ENCODE peak calls at places on chromosomes 4 and X, in nine cellular contexts. K, O, T, E, S, Z, W, X and M are unnamed samples.

GRCh38 chrX:107673933-107674479 is 45.7 kb downstream of the PRPS1 start:
- DNase-seq in K (no peak), O (peak; percentile 86), T (peak; percentile 81), E (peak; percentile 67), S (peak; percentile 50), Z (no peak), W (peak; percentile 33), X (peak; percentile 94), M (peak; percentile 93)

GRCh38 chr4:184448828-184449227 is 25.5 kb downstream of the IRF2 start:
- DNase-seq in K (no peak), O (peak; percentile 59), T (no peak), E (peak; percentile 25), S (no peak), Z (no peak), W (peak; percentile 33), X (peak; percentile 83), M (peak; percentile 49)

GRCh38 chrX:71128915-71129765 is 10.7 kb downstream of the MED12 start:
- DNase-seq in K (no peak), O (peak; percentile 63), T (peak; percentile 62), E (peak; percentile 64), S (peak; percentile 69), Z (peak; percentile 64), W (peak; percentile 62), X (peak; percentile 54), M (peak; percentile 73)

GRCh38 chr4:186297013-186297645 is 31.1 kb downstream of the F11 start:
- DNase-seq in K (peak; percentile 56), O (no peak), T (no peak), E (peak; percentile 51), S (peak; percentile 38), Z (peak; percentile 54), W (peak; percentile 56), X (peak; percentile 81), M (no peak)

GRCh38 chr4:173420324-173420752 is 21.4 kb upstream of the SCRG1 start:
- DNase-seq in K (peak; percentile 12), O (no peak), T (no peak), E (peak; percentile 49), S (peak; percentile 26), Z (peak; percentile 5), W (no peak), X (peak; percentile 61), M (no peak)

GRCh38 chr4:575281-576141 is 584 bp downstream of the TMEM271 start:
- DNase-seq in K (no peak), O (peak; percentile 46), T (no peak), E (peak; percentile 24), S (no peak), Z (no peak), W (peak; percentile 92), X (peak; percentile 65), M (no peak)

GRCh38 chrX:142036111-142036510 is 132.4 kb downstream of the MAGEC1 start:
- DNase-seq in K (no peak), O (no peak), T (no peak), E (peak; percentile 0), S (no peak), Z (peak; percentile 1), W (no peak), X (peak; percentile 51), M (no peak)

GRCh38 chr4:74473155-74473811 is 28.3 kb downstream of the AREG start:
- DNase-seq in K (no peak), O (no peak), T (no peak), E (peak; percentile 84), S (no peak), Z (peak; percentile 36), W (no peak), X (peak; percentile 89), M (peak; percentile 41)

GRCh38 chrX:19875051-19875432 is 12.4 kb downstream of the SH3KBP1 start:
- DNase-seq in K (peak; percentile 57), O (no peak), T (no peak), E (no peak), S (no peak), Z (no peak), W (no peak), X (no peak), M (no peak)

GRCh38 chrX:19877431-19877830 is 10.0 kb downstream of the SH3KBP1 start:
- DNase-seq in K (no peak), O (no peak), T (no peak), E (no peak), S (no peak), Z (no peak), W (no peak), X (no peak), M (no peak)

GRCh38 chrX:19876962-19877361 is 10.4 kb downstream of the SH3KBP1 start:
- DNase-seq in K (no peak), O (no peak), T (no peak), E (no peak), S (no peak), Z (no peak), W (no peak), X (no peak), M (no peak)

GRCh38 chrX:19870710-19871490 is 16.5 kb downstream of the SH3KBP1 start:
- DNase-seq in K (no peak), O (no peak), T (no peak), E (peak; percentile 5), S (no peak), Z (no peak), W (no peak), X (no peak), M (no peak)

DNA sequence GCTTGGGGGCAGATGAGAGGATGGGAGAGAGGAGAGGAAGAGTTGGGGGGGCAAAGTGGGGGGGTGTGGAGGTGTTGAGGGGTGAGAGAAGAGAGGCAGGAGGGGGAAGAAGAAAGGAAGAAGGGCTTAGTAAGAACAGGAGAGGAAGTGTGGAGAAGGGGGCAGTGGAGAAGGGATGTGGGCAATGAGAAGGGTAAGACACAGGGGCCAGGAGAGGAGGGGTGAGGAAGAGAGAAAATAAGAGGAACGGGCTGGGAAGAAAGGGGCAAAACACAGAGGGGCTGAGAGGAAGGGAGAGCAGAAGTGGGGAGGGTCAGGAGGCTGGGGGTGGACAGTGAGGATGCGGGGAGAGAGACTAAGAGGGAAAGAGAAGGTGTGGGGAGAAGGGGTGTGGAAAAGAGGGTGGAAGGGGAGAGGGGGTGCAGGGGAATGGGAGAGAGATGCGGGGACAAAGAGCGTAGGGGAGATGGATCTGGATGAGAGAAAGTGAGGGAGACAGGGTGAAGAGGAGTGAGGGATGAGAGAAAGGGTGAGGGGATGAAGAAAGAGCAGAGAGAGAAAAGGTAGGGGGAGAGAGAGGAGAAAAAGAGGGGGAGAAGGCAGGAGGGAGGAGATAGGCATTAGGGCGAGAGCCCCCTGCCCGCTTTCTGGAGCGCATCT is 12.9 kb downstream of the SH3KBP1 start:
- DNase-seq in K (no peak), O (no peak), T (no peak), E (no peak), S (no peak), Z (no peak), W (no peak), X (no peak), M (no peak)
- H3K4me1 ChIP-seq in K (peaks cover 23% of the 10 kb centered on the region), O (peaks cover 8% of the 10 kb centered on the region), T (no peaks in the 10 kb centered on the region), E (peaks cover 3% of the 10 kb centered on the region), S (no peaks in the 10 kb centered on the region), Z (peaks cover 14% of the 10 kb centered on the region), W (no peaks in the 10 kb centered on the region), X (no peaks in the 10 kb centered on the region), M (no peaks in the 10 kb centered on the region)

GRCh38 chrX:48697182-48697727 is 721 bp downstream of the SUV39H1 start:
- DNase-seq in K (no peak), O (no peak), T (no peak), E (peak; percentile 15), S (no peak), Z (no peak), W (no peak), X (no peak), M (no peak)

GRCh38 chrX:48700246-48700645 is 3.7 kb downstream of the SUV39H1 start:
- DNase-seq in K (no peak), O (no peak), T (no peak), E (no peak), S (no peak), Z (no peak), W (no peak), X (no peak), M (no peak)

GRCh38 chrX:48695925-48696300 is 621 bp upstream of the SUV39H1 start:
- DNase-seq in K (no peak), O (no peak), T (no peak), E (no peak), S (no peak), Z (no peak), W (peak; percentile 34), X (no peak), M (no peak)

GRCh38 chrX:48696301-48697181 is at the start of gene SUV39H1:
- DNase-seq in K (peak; percentile 64), O (peak; percentile 93), T (peak; percentile 78), E (peak; percentile 87), S (peak; percentile 93), Z (peak; percentile 89), W (peak; percentile 94), X (peak; percentile 85), M (peak; percentile 82)

GRCh38 chrX:48698306-48698705 is 1.8 kb downstream of the SUV39H1 start:
- DNase-seq in K (no peak), O (no peak), T (no peak), E (no peak), S (no peak), Z (no peak), W (peak; percentile 25), X (no peak), M (no peak)
- TF ChIP-seq CTCF in K (no peak), O (no peak), T (no peak), E (no peak), S (no peak), Z (no peak), W (no peak), X (no peak), M (no peak)

GRCh38 chrX:74923942-74924448 is 1.3 kb downstream of the NEXMIF start:
- DNase-seq in K (no peak), O (peak; percentile 22), T (no peak), E (no peak), S (no peak), Z (no peak), W (peak; percentile 50), X (peak; percentile 0), M (peak; percentile 64)
- H3K4me3 ChIP-seq in K (no peak overlapping the region), O (peak overlapping the region; percentile 51), T (peak overlapping the region; percentile 69), E (no peak overlapping the region), S (no peak overlapping the region), Z (peak overlapping the region; percentile 49), W (peak overlapping the region; percentile 62), X (no peak overlapping the region), M (peak overlapping the region; percentile 62)

GRCh38 chrX:65726708-65727107 is 59.3 kb downstream of the MSN start:
- DNase-seq in K (no peak), O (no peak), T (no peak), E (no peak), S (no peak), Z (no peak), W (no peak), X (no peak), M (no peak)

GRCh38 chrX:65718538-65718937 is 51.1 kb downstream of the MSN start:
- DNase-seq in K (no peak), O (no peak), T (no peak), E (no peak), S (no peak), Z (no peak), W (no peak), X (no peak), M (no peak)

GRCh38 chrX:65720580-65720979 is 53.1 kb downstream of the MSN start:
- DNase-seq in K (no peak), O (no peak), T (no peak), E (peak; percentile 75), S (no peak), Z (no peak), W (no peak), X (no peak), M (no peak)

DNA sequence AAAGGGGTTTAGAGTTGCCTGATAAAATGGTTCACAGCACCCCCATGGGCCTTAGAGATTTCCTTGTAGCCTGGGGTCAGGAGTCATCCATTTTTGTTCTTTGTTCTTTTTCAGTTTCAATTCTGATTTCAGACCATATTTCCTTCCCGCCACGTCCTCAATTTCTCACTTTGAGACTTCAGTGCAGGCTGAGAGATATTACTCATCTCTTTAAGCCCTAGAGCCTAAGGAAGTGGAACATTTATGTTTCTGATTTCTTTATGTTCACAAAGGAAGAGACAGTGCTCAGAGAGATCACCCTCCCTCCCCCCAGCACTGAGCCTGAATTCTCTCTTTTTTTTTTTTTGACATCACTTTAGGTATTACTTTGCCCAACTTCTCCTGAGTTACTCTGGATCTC is 56.3 kb downstream of the MSN start:
- DNase-seq in K (no peak), O (no peak), T (no peak), E (peak; percentile 42), S (no peak), Z (no peak), W (no peak), X (no peak), M (no peak)
- H3K4me1 ChIP-seq in K (no peaks in the 10 kb centered on the region), O (peaks cover 53% of the 10 kb centered on the region), T (no peaks in the 10 kb centered on the region), E (peaks cover 44% of the 10 kb centered on the region), S (no peaks in the 10 kb centered on the region), Z (peaks cover 29% of the 10 kb centered on the region), W (no peaks in the 10 kb centered on the region), X (peaks cover 4% of the 10 kb centered on the region), M (peaks cover 62% of the 10 kb centered on the region)